ENCODE peak calls at places on chromosomes 3 and 15, in nine cellular contexts. E, C, L, X, R, M, D, T and A are unnamed samples.
A peak's percentile ranks its signal among the peaks of the same experiment; 100 is the strongest.

GRCh38 chr15:31326729-31327673 is at the start of gene KLF13:
- DNase-seq in L (peak; percentile 54), C (peak; percentile 64), E (no peak), R (peak; percentile 73), T (peak; percentile 76), M (no peak), D (peak; percentile 74), X (no peak), A (peak; percentile 89)

GRCh38 chr3:62874398-62875102 is 666 bp downstream of the CADPS start:
- DNase-seq in X (no peak), M (no peak), L (no peak), T (no peak), R (no peak), C (no peak), E (no peak), D (no peak), A (no peak)

GRCh38 chr15:34065941-34066340 is 26.9 kb upstream of the AVEN start:
- DNase-seq in D (no peak), C (no peak), R (no peak), T (no peak), X (no peak), M (no peak), L (no peak), E (peak; percentile 75), A (no peak)

GRCh38 chr15:31200735-31201151 is 99.2 kb upstream of the TRPM1 start:
- DNase-seq in T (peak; percentile 72), D (peak; percentile 85), M (no peak), R (peak; percentile 60), E (peak; percentile 62), X (peak; percentile 77), L (peak; percentile 66), C (peak; percentile 39), A (peak; percentile 82)

GRCh38 chr3:24023249-24023648 is 78.2 kb downstream of the NR1D2 start:
- DNase-seq in C (no peak), L (no peak), R (no peak), M (no peak), X (no peak), T (no peak), D (no peak), E (no peak), A (no peak)

GRCh38 chr15:78616506-78616905 is 4.3 kb downstream of the CHRNA3 start:
- DNase-seq in M (no peak), C (no peak), T (no peak), D (peak; percentile 4), E (no peak), L (no peak), R (no peak), X (no peak), A (no peak)

GRCh38 chr15:94760348-94760747 is 529.0 kb downstream of the MCTP2 start:
- DNase-seq in C (no peak), M (no peak), E (no peak), R (no peak), L (no peak), T (no peak), D (no peak), X (no peak), A (no peak)

GRCh38 chr3:139689122-139689521 is 11.3 kb upstream of the NMNAT3 start:
- DNase-seq in D (no peak), T (no peak), X (no peak), R (no peak), E (no peak), C (no peak), M (no peak), L (no peak), A (no peak)

GRCh38 chr3:49460956-49461355 is 9.1 kb upstream of the DAG1 start:
- DNase-seq in L (no peak), X (no peak), R (no peak), M (no peak), T (no peak), C (no peak), E (no peak), D (no peak), A (no peak)

GRCh38 chr15:34241376-34242350 is 16.8 kb downstream of the EMC4 start:
- DNase-seq in D (no peak), X (no peak), C (peak; percentile 51), T (peak; percentile 18), R (peak; percentile 22), M (no peak), L (peak; percentile 75), E (no peak), A (no peak)

GRCh38 chr15:40441736-40442531 is 1.2 kb downstream of the BAHD1 start:
- DNase-seq in E (no peak), L (no peak), C (no peak), M (no peak), D (no peak), X (no peak), R (peak; percentile 36), T (peak; percentile 30), A (peak; percentile 68)

GRCh38 chr15:36323607-36324006 is 255.8 kb upstream of the CDIN1 start:
- DNase-seq in D (no peak), C (no peak), E (no peak), R (no peak), X (no peak), T (no peak), L (no peak), M (no peak), A (no peak)
- H3K4me3 ChIP-seq in D (no peak overlapping the region), C (no peak overlapping the region), E (no peak overlapping the region), R (no peak overlapping the region), X (no peak overlapping the region), T (no peak overlapping the region), L (no peak overlapping the region), M (no peak overlapping the region), A (no peak overlapping the region)

DNA sequence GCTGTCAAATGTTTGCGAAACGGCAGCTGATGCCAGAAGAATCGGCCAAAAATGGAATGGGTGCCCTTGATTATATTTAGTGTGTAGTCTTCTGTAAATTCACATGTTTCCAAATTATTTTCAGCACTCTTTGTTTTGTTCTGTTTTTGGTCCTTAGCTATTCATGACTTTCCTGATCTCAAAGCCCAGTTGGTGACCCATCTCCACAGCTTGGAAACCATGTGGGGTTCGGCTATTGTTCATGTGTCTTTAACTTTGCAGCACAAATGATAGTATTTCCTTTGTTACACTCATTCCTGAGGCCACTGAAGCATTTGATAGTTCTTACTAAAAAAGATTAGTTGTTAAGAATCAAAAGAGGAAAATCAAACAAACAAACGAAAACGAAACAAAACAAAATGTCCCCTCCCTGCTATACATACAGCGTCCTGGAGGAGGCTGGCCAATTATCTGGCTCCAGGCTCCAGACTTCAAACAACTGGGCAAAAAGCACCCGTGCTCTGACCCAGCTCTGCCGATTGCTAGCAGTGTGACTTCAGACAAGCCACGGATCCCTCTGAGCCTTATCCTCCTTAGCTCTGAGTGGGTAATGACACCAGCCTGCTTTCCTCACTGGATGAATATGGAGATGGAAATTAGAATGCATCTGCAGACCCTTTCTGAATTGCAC is 121.0 kb downstream of the CACNA2D3 start:
- DNase-seq in X (no peak), D (peak; percentile 42), E (no peak), R (no peak), M (no peak), C (no peak), L (peak; percentile 41), T (no peak), A (no peak)
- TF ChIP-seq CTCF in X (no peak), D (no peak), E (no peak), R (no peak), M (no peak), C (no peak), L (no peak), T (no peak), A (no peak)

GRCh38 chr3:52495096-52495495 is at the start of gene STAB1:
- DNase-seq in X (peak; percentile 71), C (no peak), R (no peak), D (no peak), M (no peak), T (no peak), E (no peak), L (no peak), A (no peak)
- TF ChIP-seq POLR2A in X (no peak), C (no peak), R (no peak), D (no peak), M (no peak), T (peak; percentile 22), E (no peak), L (no peak), A (no peak)

GRCh38 chr3:150379469-150379868 is 28.6 kb upstream of the TSC22D2 start:
- DNase-seq in D (no peak), E (no peak), X (no peak), T (no peak), R (no peak), L (no peak), M (no peak), C (no peak), A (no peak)

GRCh38 chr3:150385296-150386242 is 22.5 kb upstream of the TSC22D2 start:
- DNase-seq in X (no peak), C (no peak), D (no peak), L (no peak), E (no peak), M (no peak), T (no peak), R (no peak), A (no peak)

GRCh38 chr3:150388468-150389418 is 19.4 kb upstream of the TSC22D2 start:
- DNase-seq in X (no peak), E (no peak), C (no peak), L (no peak), M (no peak), R (no peak), T (no peak), D (no peak), A (no peak)

DNA sequence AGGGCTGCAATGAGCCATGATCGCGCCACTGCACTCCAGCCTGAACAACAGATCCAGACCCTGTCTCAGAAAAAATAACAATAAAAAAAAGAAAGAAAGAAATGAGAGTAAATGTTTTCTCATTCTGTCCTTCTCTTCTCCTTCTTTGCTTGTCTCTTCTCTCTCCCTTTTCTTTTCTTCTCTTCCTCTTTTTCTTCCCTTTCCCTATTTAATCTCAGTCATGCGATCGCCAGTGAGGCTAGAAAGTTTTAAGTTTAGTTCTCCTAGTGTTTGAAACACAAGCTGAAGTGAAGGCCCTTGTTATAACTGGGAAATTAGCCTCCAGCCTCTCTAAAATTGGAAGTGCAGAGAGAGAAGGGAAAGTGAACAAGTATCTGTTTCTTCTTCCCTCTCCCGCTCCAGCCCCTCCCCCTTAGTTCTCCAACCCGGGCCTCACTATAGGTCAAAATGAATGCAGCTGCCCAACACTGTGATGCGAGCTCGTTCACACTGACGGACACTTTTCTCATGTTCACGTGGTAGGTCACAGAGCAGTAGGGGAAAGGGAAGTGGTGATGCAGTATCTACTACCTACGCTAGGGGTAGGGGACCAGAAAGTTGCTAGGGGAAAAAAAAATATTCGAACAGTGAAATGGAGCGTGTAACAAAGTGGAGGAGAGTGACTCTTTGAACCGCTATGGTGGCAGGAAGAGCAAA is 23.4 kb upstream of the TSC22D2 start:
- DNase-seq in T (peak; percentile 40), L (no peak), R (no peak), X (no peak), D (no peak), M (no peak), E (peak; percentile 39), C (peak; percentile 12), A (peak; percentile 85)
- H3K4me3 ChIP-seq in T (no peak overlapping the region), L (no peak overlapping the region), R (no peak overlapping the region), X (no peak overlapping the region), D (no peak overlapping the region), M (no peak overlapping the region), E (no peak overlapping the region), C (no peak overlapping the region), A (no peak overlapping the region)